ENCODE peak calls at places on chromosomes 13 and 19, in six cellular contexts. S is IMR-90, Q is H9, X is mesenchymal stem cell, H is H1, G is trophoblast cell. F is an unnamed sample.
A peak's percentile ranks its signal among the peaks of the same experiment; 100 is the strongest.

GRCh38 chr13:30892966-30893365 is 13.1 kb upstream of the MEDAG start:
- DNase-seq in H (no peak), G (no peak), Q (peak; percentile 83), S (peak; percentile 48), X (peak; percentile 41), F (no peak)

GRCh38 chr13:75512253-75512652 is 25.4 kb downstream of the COMMD6 start:
- DNase-seq in X (peak; percentile 26), Q (no peak), S (no peak), H (no peak), G (no peak), F (no peak)

GRCh38 chr13:44884076-44884729 is 105.1 kb downstream of the NUFIP1 start:
- DNase-seq in G (no peak), H (no peak), X (peak; percentile 90), Q (no peak), S (peak; percentile 86), F (no peak)

GRCh38 chr13:57045816-57046691 is 94.7 kb upstream of the PRR20A start:
- DNase-seq in H (no peak), Q (no peak), X (peak; percentile 50), G (no peak), S (no peak), F (no peak)

GRCh38 chr13:99464441-99464949 is 36.8 kb upstream of the TM9SF2 start:
- DNase-seq in G (no peak), Q (no peak), X (peak; percentile 42), S (peak; percentile 48), H (no peak), F (no peak)

GRCh38 chr13:40445557-40445990 is 220.9 kb downstream of the FOXO1 start:
- DNase-seq in H (no peak), S (no peak), G (peak; percentile 95), Q (peak; percentile 36), X (no peak), F (no peak)

GRCh38 chr19:34278783-34279182 is 24.4 kb downstream of the GARRE1 start:
- DNase-seq in H (no peak), G (no peak), S (no peak), X (no peak), Q (no peak), F (no peak)

GRCh38 chr19:58277197-58277596 is 1.6 kb upstream of the ZNF8 start:
- DNase-seq in Q (no peak), H (no peak), S (no peak), G (no peak), X (no peak), F (no peak)

GRCh38 chr13:111241006-111241755 is 79.3 kb upstream of the TEX29 start:
- DNase-seq in Q (no peak), X (no peak), G (no peak), H (no peak), S (no peak), F (no peak)

GRCh38 chr19:1270168-1270853 is 1.2 kb downstream of the CIRBP start:
- DNase-seq in H (no peak), G (no peak), S (no peak), Q (no peak), X (no peak), F (no peak)

GRCh38 chr19:46906221-46906620 is 45.4 kb downstream of the ARHGAP35 start:
- DNase-seq in X (no peak), G (no peak), Q (no peak), S (no peak), H (no peak), F (no peak)
- H4K91ac ChIP-seq in X (no peak overlapping the region), G (no peak overlapping the region), Q (no peak overlapping the region), S (no peak overlapping the region), H (no peak overlapping the region), F (no peak overlapping the region)

GRCh38 chr13:22235285-22235949 is 564.5 kb downstream of the FGF9 start:
- DNase-seq in Q (peak; percentile 57), X (no peak), G (no peak), S (peak; percentile 4), H (no peak), F (no peak)
- H4K91ac ChIP-seq in Q (no peak overlapping the region), X (no peak overlapping the region), G (no peak overlapping the region), S (no peak overlapping the region), H (peak overlapping the region; percentile 45), F (no peak overlapping the region)

DNA sequence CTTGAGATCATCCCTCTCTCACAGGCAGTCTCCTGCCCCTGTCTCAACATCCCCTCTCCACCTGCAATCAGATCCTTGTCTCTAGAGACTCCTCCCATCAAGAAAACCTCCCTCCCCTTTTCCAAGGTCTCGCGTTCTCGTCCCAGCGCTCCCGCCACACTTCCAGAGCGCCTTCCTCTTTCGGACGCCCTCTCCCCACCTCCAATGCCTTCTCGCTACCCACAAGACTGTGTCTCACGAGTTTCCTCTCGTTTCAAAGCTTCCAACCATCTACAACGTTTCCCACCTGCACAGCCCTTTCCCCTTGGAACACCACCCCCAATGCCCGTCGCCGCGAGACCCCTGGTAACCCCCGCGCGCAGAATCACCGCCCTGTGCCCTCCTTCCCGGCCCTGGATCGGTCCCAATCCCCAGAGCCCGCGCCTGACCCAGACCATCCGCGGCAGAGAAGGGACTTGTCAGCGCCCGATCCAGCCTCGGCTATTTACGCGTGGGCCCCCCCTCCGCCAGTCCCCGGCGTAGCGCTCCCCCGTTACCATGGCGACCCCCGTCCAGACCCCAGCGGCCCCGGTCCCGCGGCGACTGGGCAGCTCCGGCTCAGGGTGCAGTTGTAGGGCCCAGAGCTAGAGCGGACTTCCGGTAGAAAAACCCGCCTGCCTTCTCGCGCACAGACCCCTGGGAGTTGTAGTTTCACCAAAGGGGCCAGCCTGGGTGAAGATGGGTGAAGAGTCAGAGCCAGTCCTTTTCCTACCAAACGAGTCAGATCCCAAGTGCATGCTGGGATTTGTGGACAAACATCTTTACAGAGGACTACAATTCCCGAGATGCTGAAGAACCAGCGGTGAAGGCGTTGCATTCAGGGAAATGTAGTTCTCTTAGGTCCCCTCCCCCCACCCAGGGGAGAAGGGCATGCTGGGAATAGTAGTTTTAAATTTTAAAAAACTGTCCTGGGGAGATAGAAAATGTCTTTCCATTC is at the start of gene AP2S1:
- DNase-seq in H (peak; percentile 91), G (peak; percentile 98), Q (peak; percentile 99), S (peak; percentile 99), X (peak; percentile 100), F (peak; percentile 98)
- H4K91ac ChIP-seq in H (no peak within 1 kb of the TSS), G (peak within 1 kb of the TSS; percentile 92), Q (no peak within 1 kb of the TSS), S (peak within 1 kb of the TSS; percentile 79), X (peak within 1 kb of the TSS; percentile 98), F (no peak within 1 kb of the TSS)

GRCh38 chr19:54594737-54595136 is 1.3 kb downstream of the LILRA1 start:
- DNase-seq in S (no peak), H (no peak), Q (no peak), X (no peak), G (no peak), F (no peak)

GRCh38 chr19:54600228-54600627 is 6.8 kb downstream of the LILRA1 start:
- DNase-seq in G (no peak), H (no peak), S (no peak), X (no peak), Q (no peak), F (no peak)
- H4K91ac ChIP-seq in G (no peak overlapping the region), H (no peak overlapping the region), S (no peak overlapping the region), X (no peak overlapping the region), Q (no peak overlapping the region), F (no peak overlapping the region)

GRCh38 chr13:98089826-98090225 is 53.1 kb upstream of the FARP1 start:
- DNase-seq in X (no peak), H (no peak), G (no peak), Q (no peak), S (peak; percentile 47), F (no peak)

GRCh38 chr13:98097749-98098148 is 45.1 kb upstream of the FARP1 start:
- DNase-seq in X (no peak), G (no peak), H (no peak), S (no peak), Q (no peak), F (peak; percentile 47)

GRCh38 chr13:98094678-98095266 is 48.1 kb upstream of the FARP1 start:
- DNase-seq in X (no peak), G (no peak), Q (no peak), H (no peak), S (no peak), F (no peak)

GRCh38 chr13:98089246-98089645 is 53.6 kb upstream of the FARP1 start:
- DNase-seq in H (no peak), X (peak; percentile 47), G (no peak), S (peak; percentile 76), Q (no peak), F (no peak)

GRCh38 chr13:98092888-98093287 is 50.0 kb upstream of the FARP1 start:
- DNase-seq in S (no peak), H (no peak), Q (no peak), G (no peak), X (no peak), F (no peak)
- H4K91ac ChIP-seq in S (no peak overlapping the region), H (no peak overlapping the region), Q (no peak overlapping the region), G (no peak overlapping the region), X (no peak overlapping the region), F (no peak overlapping the region)